ENCODE peak calls at places on chromosome 4, in nine cellular contexts. S is GM18507; K is fibroblast of the conjunctiva; L is hypothalamus; A is left cardiac atrium; H is T-helper 9 cell; N is activated T-helper 9 cell treated with anti-CD3 and anti-CD28 coated beads, Interleukin-2, amount 50 U/mL, for 16 hours; G is left ventricle myocardium inferior; O is H7. D is an unnamed sample.

GRCh38 chr4:188975271-188975670 is 836.0 kb downstream of the TRIML1 start:
- DNase-seq in O (peak; percentile 32), K (no peak), A (no peak), N (no peak), L (no peak), G (no peak), H (no peak), S (no peak), D (no peak)

GRCh38 chr4:183831026-183831446 is 74.1 kb upstream of the STOX2 start:
- DNase-seq in G (no peak), O (no peak), A (no peak), N (no peak), H (no peak), S (no peak), L (no peak), K (no peak), D (peak; percentile 29)

GRCh38 chr4:128812360-128812958 is 3.0 kb downstream of the JADE1 start:
- DNase-seq in A (peak; percentile 50), L (peak; percentile 74), S (no peak), G (no peak), K (no peak), O (no peak), N (peak; percentile 15), H (peak; percentile 25), D (peak; percentile 47)

GRCh38 chr4:42369489-42369888 is 27.8 kb upstream of the SHISA3 start:
- DNase-seq in K (no peak), G (no peak), S (no peak), O (no peak), N (no peak), H (no peak), L (no peak), A (no peak), D (no peak)

GRCh38 chr4:19944806-19945205 is 306.9 kb upstream of the SLIT2 start:
- DNase-seq in H (no peak), S (no peak), A (peak; percentile 25), L (no peak), G (no peak), K (no peak), O (peak; percentile 2), N (no peak), D (no peak)

GRCh38 chr4:80918004-80918403 is 112.5 kb upstream of the BMP3 start:
- DNase-seq in O (no peak), S (no peak), L (no peak), G (no peak), N (no peak), H (no peak), A (no peak), K (no peak), D (no peak)

GRCh38 chr4:127203561-127204260 is 429.0 kb upstream of the INTU start:
- DNase-seq in S (no peak), O (no peak), N (no peak), G (no peak), H (no peak), K (peak; percentile 41), L (no peak), A (no peak), D (no peak)

GRCh38 chr4:48290146-48290772 is 20.6 kb upstream of the TEC start:
- DNase-seq in H (no peak), O (peak; percentile 71), K (no peak), S (no peak), G (no peak), A (no peak), L (no peak), N (no peak), D (no peak)

GRCh38 chr4:80239480-80239879 is 27.0 kb upstream of the FGF5 start:
- DNase-seq in H (no peak), A (no peak), G (no peak), O (no peak), S (no peak), K (no peak), N (no peak), L (no peak), D (no peak)

GRCh38 chr4:17619416-17620105 is 5.1 kb downstream of the MED28 start:
- DNase-seq in G (no peak), S (no peak), L (no peak), K (peak; percentile 36), O (no peak), H (no peak), N (no peak), A (no peak), D (no peak)

GRCh38 chr4:89254847-89255246 is 52.8 kb downstream of the GPRIN3 start:
- DNase-seq in G (no peak), S (peak; percentile 15), K (no peak), N (peak; percentile 24), O (peak; percentile 63), H (peak; percentile 19), A (no peak), L (no peak), D (no peak)

GRCh38 chr4:162456106-162456505 is 292.3 kb upstream of the FSTL5 start:
- DNase-seq in K (no peak), L (no peak), S (no peak), N (no peak), O (no peak), A (no peak), G (no peak), H (no peak), D (no peak)

GRCh38 chr4:3480528-3481112 is 17.5 kb downstream of the DOK7 start:
- DNase-seq in L (peak; percentile 69), A (peak; percentile 73), S (peak; percentile 51), H (peak; percentile 67), N (peak; percentile 58), K (peak; percentile 64), O (peak; percentile 97), G (peak; percentile 75), D (peak; percentile 78)

D was measured in heart right ventricle.